ENCODE peak calls at places on chromosomes 2 and 18, in nine cellular contexts. One of them, this sample, is unnamed.

GRCh38 chr2:83051538-83052192 is 1407.4 kb downstream of the SUCLG1 start:
- DNase-seq in astrocyte: peak
- DNase-seq in non-pigmented ciliary epithelial cell: no peak
- DNase-seq in NCI-H1417: no peak
- DNase-seq in activated effector memory CD4-positive, alpha-beta T cell treated with anti-CD3 and anti-CD28 coated beads, Interleukin-2, amount 50 U/mL, for 16 hours: no peak
- DNase-seq in BJ: no peak
- DNase-seq in stimulated activated CD4-positive, alpha-beta T cell treated with anti-CD3 and anti-CD28 coated beads, Interleukin-1b, Interleukin-23, amount 100 ng/mL, for 24 hours: no peak
- DNase-seq in left kidney: peak
- DNase-seq in C1 segment of cervical spinal cord: no peak
- DNase-seq in this sample: no peak

GRCh38 chr2:2747797-2748301 is 416.8 kb upstream of the MYT1L start:
- DNase-seq in C1 segment of cervical spinal cord: no peak
- DNase-seq in NCI-H1417: peak
- DNase-seq in stimulated activated CD4-positive, alpha-beta T cell treated with anti-CD3 and anti-CD28 coated beads, Interleukin-1b, Interleukin-23, amount 100 ng/mL, for 24 hours: no peak
- DNase-seq in astrocyte: no peak
- DNase-seq in left kidney: no peak
- DNase-seq in non-pigmented ciliary epithelial cell: no peak
- DNase-seq in activated effector memory CD4-positive, alpha-beta T cell treated with anti-CD3 and anti-CD28 coated beads, Interleukin-2, amount 50 U/mL, for 16 hours: no peak
- DNase-seq in BJ: no peak
- DNase-seq in this sample: no peak

GRCh38 chr2:238772635-238773297 is 75.1 kb upstream of the TWIST2 start:
- DNase-seq in non-pigmented ciliary epithelial cell: no peak
- DNase-seq in C1 segment of cervical spinal cord: no peak
- DNase-seq in activated effector memory CD4-positive, alpha-beta T cell treated with anti-CD3 and anti-CD28 coated beads, Interleukin-2, amount 50 U/mL, for 16 hours: no peak
- DNase-seq in stimulated activated CD4-positive, alpha-beta T cell treated with anti-CD3 and anti-CD28 coated beads, Interleukin-1b, Interleukin-23, amount 100 ng/mL, for 24 hours: no peak
- DNase-seq in left kidney: no peak
- DNase-seq in NCI-H1417: no peak
- DNase-seq in BJ: no peak
- DNase-seq in astrocyte: no peak
- DNase-seq in this sample: no peak

GRCh38 chr2:27857417-27858172 is 32.6 kb downstream of the RBKS start:
- DNase-seq in BJ: peak
- DNase-seq in non-pigmented ciliary epithelial cell: peak
- DNase-seq in activated effector memory CD4-positive, alpha-beta T cell treated with anti-CD3 and anti-CD28 coated beads, Interleukin-2, amount 50 U/mL, for 16 hours: no peak
- DNase-seq in astrocyte: peak
- DNase-seq in NCI-H1417: no peak
- DNase-seq in left kidney: no peak
- DNase-seq in stimulated activated CD4-positive, alpha-beta T cell treated with anti-CD3 and anti-CD28 coated beads, Interleukin-1b, Interleukin-23, amount 100 ng/mL, for 24 hours: no peak
- DNase-seq in C1 segment of cervical spinal cord: no peak
- DNase-seq in this sample: no peak

GRCh38 chr2:99480390-99480789 is 9.4 kb downstream of the REV1 start:
- DNase-seq in stimulated activated CD4-positive, alpha-beta T cell treated with anti-CD3 and anti-CD28 coated beads, Interleukin-1b, Interleukin-23, amount 100 ng/mL, for 24 hours: no peak
- DNase-seq in astrocyte: peak
- DNase-seq in C1 segment of cervical spinal cord: no peak
- DNase-seq in non-pigmented ciliary epithelial cell: no peak
- DNase-seq in BJ: no peak
- DNase-seq in left kidney: peak
- DNase-seq in NCI-H1417: no peak
- DNase-seq in activated effector memory CD4-positive, alpha-beta T cell treated with anti-CD3 and anti-CD28 coated beads, Interleukin-2, amount 50 U/mL, for 16 hours: no peak
- DNase-seq in this sample: no peak

GRCh38 chr2:218063541-218064295 is 5.3 kb upstream of the RUFY4 start:
- DNase-seq in C1 segment of cervical spinal cord: no peak
- DNase-seq in NCI-H1417: no peak
- DNase-seq in left kidney: no peak
- DNase-seq in stimulated activated CD4-positive, alpha-beta T cell treated with anti-CD3 and anti-CD28 coated beads, Interleukin-1b, Interleukin-23, amount 100 ng/mL, for 24 hours: no peak
- DNase-seq in BJ: no peak
- DNase-seq in astrocyte: no peak
- DNase-seq in non-pigmented ciliary epithelial cell: no peak
- DNase-seq in activated effector memory CD4-positive, alpha-beta T cell treated with anti-CD3 and anti-CD28 coated beads, Interleukin-2, amount 50 U/mL, for 16 hours: no peak
- DNase-seq in this sample: no peak

GRCh38 chr2:71550801-71551630 is 97.7 kb downstream of the DYSF start:
- DNase-seq in stimulated activated CD4-positive, alpha-beta T cell treated with anti-CD3 and anti-CD28 coated beads, Interleukin-1b, Interleukin-23, amount 100 ng/mL, for 24 hours: no peak
- DNase-seq in non-pigmented ciliary epithelial cell: no peak
- DNase-seq in left kidney: no peak
- DNase-seq in astrocyte: no peak
- DNase-seq in activated effector memory CD4-positive, alpha-beta T cell treated with anti-CD3 and anti-CD28 coated beads, Interleukin-2, amount 50 U/mL, for 16 hours: no peak
- DNase-seq in C1 segment of cervical spinal cord: no peak
- DNase-seq in NCI-H1417: no peak
- DNase-seq in BJ: no peak
- DNase-seq in this sample: no peak

GRCh38 chr2:133362061-133362476 is 206.2 kb downstream of the NCKAP5 start:
- DNase-seq in left kidney: no peak
- DNase-seq in non-pigmented ciliary epithelial cell: peak
- DNase-seq in activated effector memory CD4-positive, alpha-beta T cell treated with anti-CD3 and anti-CD28 coated beads, Interleukin-2, amount 50 U/mL, for 16 hours: no peak
- DNase-seq in stimulated activated CD4-positive, alpha-beta T cell treated with anti-CD3 and anti-CD28 coated beads, Interleukin-1b, Interleukin-23, amount 100 ng/mL, for 24 hours: no peak
- DNase-seq in astrocyte: peak
- DNase-seq in BJ: peak
- DNase-seq in NCI-H1417: no peak
- DNase-seq in C1 segment of cervical spinal cord: no peak
- DNase-seq in this sample: no peak

GRCh38 chr18:25873833-25874232 is 216.6 kb downstream of the SS18 start:
- DNase-seq in stimulated activated CD4-positive, alpha-beta T cell treated with anti-CD3 and anti-CD28 coated beads, Interleukin-1b, Interleukin-23, amount 100 ng/mL, for 24 hours: no peak
- DNase-seq in activated effector memory CD4-positive, alpha-beta T cell treated with anti-CD3 and anti-CD28 coated beads, Interleukin-2, amount 50 U/mL, for 16 hours: no peak
- DNase-seq in astrocyte: peak
- DNase-seq in non-pigmented ciliary epithelial cell: no peak
- DNase-seq in NCI-H1417: no peak
- DNase-seq in left kidney: no peak
- DNase-seq in C1 segment of cervical spinal cord: no peak
- DNase-seq in BJ: no peak
- DNase-seq in this sample: no peak

This sample was measured in prostate gland.